ENCODE peak calls at places on chromosomes 13 and 19, in four cellular contexts. L, O, Q and D are unnamed samples. For H3K4me1 and H3K36me3, the result is how much of the 10 kb centered on the place peaks cover.

GRCh38 chr19:34128558-34129250 is 43.6 kb upstream of the LSM14A start:
- DNase-seq in Q (no peak), L (no peak), O (no peak), D (no peak)

GRCh38 chr13:34020388-34020787 is 202.4 kb downstream of the RFC3 start:
- DNase-seq in Q (no peak), L (no peak), O (no peak), D (no peak)

GRCh38 chr13:108508263-108508662 is 121.1 kb upstream of the MYO16 start:
- DNase-seq in L (no peak), O (no peak), Q (no peak), D (no peak)

GRCh38 chr19:15072930-15073647 is 8.9 kb upstream of the OR1I1 start:
- DNase-seq in O (no peak), Q (no peak), L (no peak), D (no peak)

GRCh38 chr13:30045916-30046704 is 195.7 kb upstream of the UBL3 start:
- DNase-seq in Q (no peak), O (no peak), L (no peak), D (no peak)

GRCh38 chr13:93786846-93787245 is 560.2 kb downstream of the GPC6 start:
- DNase-seq in Q (no peak), L (no peak), O (no peak), D (no peak)

GRCh38 chr13:102847272-102848234 is 1.7 kb downstream of the ERCC5 start:
- DNase-seq in L (no peak), O (no peak), Q (no peak), D (no peak)

GRCh38 chr13:100221166-100221565 is 132.3 kb downstream of the PCCA start:
- DNase-seq in Q (no peak), O (no peak), L (no peak), D (no peak)

GRCh38 chr19:38095411-38096308 is 128.4 kb downstream of the DPF1 start:
- DNase-seq in L (no peak), O (peak), Q (peak), D (peak)

GRCh38 chr13:27442797-27443196 is 7.6 kb downstream of the MTIF3 start:
- DNase-seq in Q (no peak), O (no peak), L (no peak), D (no peak)

GRCh38 chr19:30857966-30858490 is 485.8 kb downstream of the ZNF536 start:
- DNase-seq in O (no peak), L (no peak), Q (no peak), D (no peak)

GRCh38 chr19:13094771-13095392 is 7.8 kb downstream of the LYL1 start:
- DNase-seq in O (no peak), Q (no peak), L (no peak), D (no peak)

GRCh38 chr19:13013649-13014048 is 18.4 kb downstream of the NFIX start:
- DNase-seq in O (no peak), L (no peak), Q (no peak), D (no peak)

GRCh38 chr13:75467009-75467728 is 14.8 kb downstream of the TBC1D4 start:
- DNase-seq in Q (no peak), O (no peak), L (no peak), D (no peak)

GRCh38 chr13:76903544-76904162 is 17.4 kb upstream of the KCTD12 start:
- DNase-seq in O (peak), L (peak), Q (no peak), D (peak)

GRCh38 chr13:42395066-42395821 is 123.3 kb downstream of the AKAP11 start:
- DNase-seq in L (no peak), Q (no peak), O (no peak), D (no peak)

GRCh38 chr19:15248648-15249559 is 16.7 kb upstream of the EPHX3 start:
- DNase-seq in Q (peak), O (peak), L (peak), D (peak)

GRCh38 chr13:110109140-110109783 is 197.7 kb downstream of the COL4A1 start:
- DNase-seq in O (no peak), Q (no peak), L (no peak), D (no peak)
- TF ChIP-seq CTCF in O (peak), Q (no peak), L (no peak), D (no peak)

GRCh38 chr19:2240881-2241760 is 4.5 kb downstream of the SF3A2 start:
- DNase-seq in L (no peak), Q (no peak), O (no peak), D (peak)

GRCh38 chr19:2237869-2238153 is 1.2 kb downstream of the SF3A2 start:
- DNase-seq in O (no peak), Q (no peak), L (no peak), D (no peak)

GRCh38 chr19:2237051-2237868 is 636 bp downstream of the SF3A2 start:
- DNase-seq in L (no peak), O (no peak), Q (no peak), D (no peak)

GRCh38 chr19:2239771-2240770 is 3.4 kb downstream of the SF3A2 start:
- DNase-seq in O (no peak), Q (no peak), L (no peak), D (no peak)

GRCh38 chr19:2239173-2239572 is 2.5 kb downstream of the SF3A2 start:
- DNase-seq in Q (no peak), O (no peak), L (no peak), D (no peak)
- H3K4me1 ChIP-seq in Q (half or more), O (half or more), L (half or more), D (under half)

GRCh38 chr19:57935731-57936130 is 529 bp upstream of the ZNF418 start:
- DNase-seq in O (no peak), Q (no peak), L (no peak), D (no peak)
- H3K36me3 ChIP-seq in O (half or more), Q (under half), L (under half), D (under half)

GRCh38 chr13:98556968-98557591 is 19.8 kb downstream of the STK24 start:
- DNase-seq in L (peak), O (no peak), Q (no peak), D (no peak)
- TF ChIP-seq CTCF in L (no peak), O (peak), Q (no peak), D (no peak)

GRCh38 chr13:110557610-110558305 is 3.8 kb downstream of the RAB20 start:
- DNase-seq in L (peak), Q (no peak), O (no peak), D (peak)
- H3K4me1 ChIP-seq in L (under half), Q (under half), O (half or more), D (under half)

GRCh38 chr19:58182989-58183821 is at the start of gene ZNF274:
- DNase-seq in O (peak), Q (peak), L (peak), D (peak)

GRCh38 chr19:58181902-58182576 is 822 bp upstream of the ZNF274 start:
- DNase-seq in Q (peak), L (no peak), O (peak), D (peak)

GRCh38 chr19:58182577-58182988 is 278 bp upstream of the ZNF274 start:
- DNase-seq in Q (no peak), L (no peak), O (no peak), D (no peak)

GRCh38 chr19:58183822-58184215 is 958 bp downstream of the ZNF274 start:
- DNase-seq in Q (no peak), L (no peak), O (no peak), D (no peak)
- H3K36me3 ChIP-seq in Q (under half), L (under half), O (half or more), D (under half)